ENCODE peak calls at places on chromosomes 4 and X, in seven cellular contexts. B is endodermal cell, D is testis, L is gastrocnemius medialis, U is PC-9, M is nephron progenitor cell, T is choroid plexus epithelial cell. H is an unnamed sample.

GRCh38 chrX:35841872-35842271 is 43.7 kb downstream of the MAGEB16 start:
- DNase-seq in B (no peak), L (no peak), M (no peak), D (no peak), U (no peak), T (no peak), H (no peak)

GRCh38 chr4:181301735-181302380 is 941.3 kb upstream of the TENM3 start:
- DNase-seq in T (peak), D (peak), L (no peak), U (no peak), M (peak), B (peak), H (peak)

GRCh38 chr4:42119916-42120315 is 32.5 kb downstream of the BEND4 start:
- DNase-seq in M (no peak), B (no peak), U (no peak), D (no peak), L (no peak), T (no peak), H (no peak)

GRCh38 chrX:69070949-69071650 is 94.2 kb downstream of the PJA1 start:
- DNase-seq in B (no peak), M (no peak), L (no peak), T (no peak), U (no peak), D (peak), H (no peak)

GRCh38 chr4:37516057-37516775 is 170.0 kb downstream of the RELL1 start:
- DNase-seq in U (no peak), B (no peak), M (no peak), L (no peak), T (no peak), D (no peak), H (no peak)

GRCh38 chrX:116726806-116727205 is 264.0 kb upstream of the CT83 start:
- DNase-seq in B (no peak), D (no peak), L (no peak), U (no peak), T (no peak), M (no peak), H (no peak)

GRCh38 chrX:9558615-9559014 is 93.8 kb downstream of the TBL1X start:
- DNase-seq in D (no peak), M (no peak), T (no peak), U (no peak), L (no peak), B (no peak), H (no peak)

GRCh38 chr4:110309686-110310085 is 111.3 kb upstream of the ELOVL6 start:
- DNase-seq in M (no peak), B (no peak), D (no peak), U (no peak), L (no peak), T (peak), H (no peak)

GRCh38 chr4:40247350-40247749 is 50.5 kb downstream of the RHOH start:
- DNase-seq in U (no peak), T (no peak), D (no peak), B (no peak), L (no peak), M (no peak), H (no peak)

GRCh38 chr4:129014566-129015509 is 78.5 kb downstream of the SCLT1 start:
- DNase-seq in T (no peak), M (no peak), D (no peak), L (no peak), U (no peak), B (no peak), H (no peak)

GRCh38 chr4:77586953-77587383 is 18.7 kb upstream of the CXCL13 start:
- DNase-seq in D (no peak), U (peak), L (no peak), T (peak), B (no peak), M (no peak), H (no peak)

GRCh38 chr4:126807132-126807531 is 825.6 kb upstream of the INTU start:
- DNase-seq in L (no peak), M (no peak), D (no peak), B (peak), T (no peak), U (no peak), H (no peak)

GRCh38 chr4:110533940-110534339 is 58.0 kb downstream of the ENPEP start:
- DNase-seq in D (no peak), L (peak), M (no peak), T (peak), B (no peak), U (peak), H (peak)

GRCh38 chrX:118226060-118226428 is 109.4 kb upstream of the KLHL13 start:
- DNase-seq in M (no peak), U (no peak), T (peak), B (no peak), D (no peak), L (no peak), H (peak)
- TF ChIP-seq CTCF in M (peak), U (peak), T (peak), B (peak), D (no peak), L (no peak), H (peak)

GRCh38 chr4:137738377-137738990 is 206.2 kb upstream of the PCDH18 start:
- DNase-seq in L (no peak), B (no peak), T (peak), D (no peak), M (no peak), U (no peak), H (no peak)

GRCh38 chr4:137740192-137740591 is 207.9 kb upstream of the PCDH18 start:
- DNase-seq in U (no peak), T (peak), L (no peak), B (no peak), D (no peak), M (no peak), H (no peak)

GRCh38 chr4:137739391-137739790 is 207.1 kb upstream of the PCDH18 start:
- DNase-seq in D (no peak), B (no peak), L (no peak), U (no peak), M (no peak), T (peak), H (no peak)

GRCh38 chr4:137735561-137736104 is 203.3 kb upstream of the PCDH18 start:
- DNase-seq in B (no peak), D (no peak), U (no peak), L (no peak), T (no peak), M (no peak), H (no peak)
- TF ChIP-seq CTCF in B (no peak), D (no peak), U (no peak), L (no peak), T (no peak), M (no peak), H (no peak)

GRCh38 chrX:38375888-38376287 is 23.5 kb downstream of the OTC start:
- DNase-seq in B (peak), M (no peak), U (no peak), D (no peak), L (no peak), T (peak), H (peak)
- TF ChIP-seq CTCF in B (peak), M (peak), U (no peak), D (no peak), L (no peak), T (peak), H (peak)

GRCh38 chr4:102057122-102057521 is 266.6 kb downstream of the BANK1 start:
- DNase-seq in T (no peak), D (no peak), U (no peak), B (no peak), L (no peak), M (no peak), H (no peak)

GRCh38 chr4:102061133-102061532 is 270.6 kb downstream of the BANK1 start:
- DNase-seq in B (no peak), T (no peak), L (no peak), M (no peak), U (no peak), D (no peak), H (no peak)

GRCh38 chr4:102055805-102056204 is 265.3 kb downstream of the BANK1 start:
- DNase-seq in M (no peak), B (no peak), U (no peak), T (no peak), L (no peak), D (no peak), H (no peak)
- TF ChIP-seq CTCF in M (peak), B (peak), U (no peak), T (no peak), L (no peak), D (no peak), H (peak)

GRCh38 chrX:117839544-117839943 is 277.1 kb downstream of the KLHL13 start:
- DNase-seq in T (no peak), U (no peak), D (no peak), B (peak), L (no peak), M (no peak), H (no peak)
- TF ChIP-seq CTCF in T (no peak), U (peak), D (no peak), B (peak), L (no peak), M (no peak), H (no peak)

GRCh38 chr4:176569301-176569700 is 223.4 kb downstream of the VEGFC start:
- DNase-seq in T (peak), D (no peak), B (no peak), L (no peak), U (no peak), M (no peak), H (no peak)
- TF ChIP-seq CTCF in T (peak), D (no peak), B (peak), L (no peak), U (no peak), M (no peak), H (peak)

DNA sequence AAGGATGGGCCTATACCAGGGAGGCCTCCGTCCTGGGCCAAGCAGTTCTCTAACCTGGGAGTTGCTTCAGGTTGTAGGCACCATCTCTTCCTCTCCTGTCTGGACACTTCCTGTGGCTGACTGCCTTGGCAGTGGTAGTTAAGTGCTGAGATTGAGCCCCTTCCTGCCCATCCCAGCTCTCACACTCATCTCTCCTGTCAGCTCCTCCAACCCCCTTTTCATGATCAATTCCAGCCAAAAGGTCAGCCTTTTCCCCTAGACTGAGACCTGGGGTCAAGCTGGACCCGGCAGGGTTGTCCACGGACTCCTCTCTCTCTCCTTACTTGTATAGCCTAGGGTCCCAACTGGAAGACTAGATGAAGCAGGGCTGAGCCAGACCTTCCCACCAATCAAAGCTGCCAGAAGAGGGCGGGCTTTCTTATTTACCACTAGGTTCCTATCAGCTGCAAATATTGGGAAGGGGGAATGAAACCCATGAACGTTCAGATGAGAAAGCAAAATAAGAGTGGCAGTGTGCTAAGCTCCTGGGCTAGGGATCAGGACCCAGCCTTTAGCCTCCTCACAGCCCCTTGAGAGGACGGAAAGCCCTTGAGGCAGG is 34.5 kb downstream of the KDM5C start:
- DNase-seq in T (peak), D (no peak), B (peak), L (no peak), U (no peak), M (peak), H (no peak)
- TF ChIP-seq CTCF in T (peak), D (no peak), B (peak), L (no peak), U (no peak), M (no peak), H (peak)

GRCh38 chr4:171629737-171630136 is 183.5 kb upstream of the GALNTL6 start:
- DNase-seq in T (no peak), U (no peak), B (peak), L (no peak), D (no peak), M (no peak), H (no peak)
- TF ChIP-seq CTCF in T (no peak), U (no peak), B (peak), L (no peak), D (no peak), M (no peak), H (no peak)

H was measured in Panc1.